ENCODE peak calls at places on chromosomes 11 and 22, in five cellular contexts. G is GM23338, T is epithelial cell of esophagus, C is tibial nerve, E is RWPE1. P is an unnamed sample.

GRCh38 chr22:29375436-29376076 is 12.8 kb downstream of the AP1B1 start:
- DNase-seq in G (no peak), T (peak; percentile 25), C (no peak), E (no peak), P (no peak)

GRCh38 chr22:42425337-42425988 is 6.7 kb downstream of the NFAM1 start:
- DNase-seq in G (no peak), T (peak; percentile 80), C (no peak), E (peak; percentile 52), P (no peak)

GRCh38 chr11:9855579-9856260 is 191.8 kb downstream of the SWAP70 start:
- DNase-seq in G (no peak), T (peak; percentile 15), C (no peak), E (no peak), P (no peak)

GRCh38 chr11:88367310-88367709 is 29.8 kb upstream of the CTSC start:
- DNase-seq in G (no peak), T (no peak), C (no peak), E (no peak), P (no peak)

GRCh38 chr11:2169626-2170570 is 1.7 kb downstream of the TH start:
- DNase-seq in G (no peak), T (no peak), C (no peak), E (no peak), P (no peak)

GRCh38 chr11:12433571-12434061 is 56.2 kb downstream of the PARVA start:
- DNase-seq in G (no peak), T (no peak), C (no peak), E (no peak), P (no peak)

GRCh38 chr11:70233511-70233919 is 30.4 kb downstream of the FADD start:
- DNase-seq in G (no peak), T (peak; percentile 100), C (no peak), E (peak; percentile 97), P (peak; percentile 46)

GRCh38 chr11:125335101-125335500 is 161.0 kb downstream of the FEZ1 start:
- DNase-seq in G (no peak), T (no peak), C (no peak), E (no peak), P (no peak)

GRCh38 chr11:16511109-16511806 is 154.9 kb upstream of the SOX6 start:
- DNase-seq in G (no peak), T (peak; percentile 93), C (no peak), E (peak; percentile 46), P (no peak)

GRCh38 chr11:74319139-74319538 is 7.7 kb upstream of the P4HA3 start:
- DNase-seq in G (no peak), T (peak; percentile 90), C (no peak), E (peak; percentile 59), P (no peak)

GRCh38 chr11:17552041-17552355 is 4.9 kb downstream of the OTOG start:
- DNase-seq in G (no peak), T (no peak), C (no peak), E (no peak), P (no peak)

GRCh38 chr11:86108146-86108545 is 39.3 kb upstream of the PICALM start:
- DNase-seq in G (no peak), T (no peak), C (no peak), E (no peak), P (no peak)

GRCh38 chr11:15499684-15500083 is 385.0 kb downstream of the INSC start:
- DNase-seq in G (no peak), T (no peak), C (no peak), E (no peak), P (no peak)

GRCh38 chr22:50009251-50009650 is 3.3 kb downstream of the IL17REL start:
- DNase-seq in G (no peak), T (no peak), C (no peak), E (no peak), P (no peak)

GRCh38 chr11:72776844-72777754 is 16.7 kb downstream of the STARD10 start:
- DNase-seq in G (no peak), T (no peak), C (no peak), E (no peak), P (no peak)

GRCh38 chr22:44180706-44181032 is at the start of gene PARVG:
- DNase-seq in G (peak; percentile 70), T (peak; percentile 36), C (no peak), E (peak; percentile 7), P (peak; percentile 84)

GRCh38 chr11:65539401-65540289 is 14.8 kb downstream of the SCYL1 start:
- DNase-seq in G (peak; percentile 79), T (peak; percentile 66), C (no peak), E (peak; percentile 80), P (peak; percentile 85)

DNA sequence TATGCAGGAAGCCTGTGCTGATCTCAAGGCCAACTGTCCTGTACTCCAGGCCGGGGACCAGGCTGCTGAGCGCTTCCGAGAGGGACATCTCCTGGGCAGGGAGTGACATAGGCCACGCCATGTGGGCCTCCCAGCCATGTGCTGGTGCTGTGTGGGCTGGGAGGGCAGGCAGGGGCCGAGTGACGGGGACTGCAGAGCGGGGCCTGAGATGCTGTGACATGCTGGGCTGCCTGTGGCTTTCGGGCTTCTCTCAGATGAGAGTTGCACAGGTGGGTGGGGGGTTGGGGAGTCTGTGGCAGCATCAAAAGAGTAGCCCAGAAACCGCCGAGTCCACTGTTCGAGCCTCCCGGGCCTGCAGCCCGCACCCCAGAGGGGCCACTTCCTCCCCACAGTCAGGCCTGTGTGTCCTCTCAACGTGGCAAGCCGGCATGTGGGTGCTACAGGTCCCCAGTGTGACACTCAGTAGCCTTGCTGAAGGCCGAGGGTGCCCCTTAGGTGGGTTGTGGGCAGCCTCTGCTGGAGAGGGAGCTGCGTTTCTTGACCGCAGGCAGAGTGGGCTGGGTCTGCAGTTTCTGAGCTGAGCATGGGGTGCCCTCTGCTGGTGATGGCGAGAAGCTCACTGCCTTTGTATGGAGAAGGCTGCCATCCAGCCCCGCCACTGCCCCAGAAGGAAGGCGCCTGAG is 101.2 kb downstream of the BCR start:
- DNase-seq in G (peak; percentile 93), T (peak; percentile 88), C (peak; percentile 80), E (peak; percentile 74), P (peak; percentile 91)
- TF ChIP-seq CTCF in G (peak; percentile 76), T (peak; percentile 91), C (peak; percentile 99), E (peak; percentile 90), P (peak; percentile 87)

GRCh38 chr11:45614196-45614828 is 51.1 kb downstream of the CHST1 start:
- DNase-seq in G (no peak), T (no peak), C (no peak), E (no peak), P (no peak)
- TF ChIP-seq CTCF in G (no peak), T (no peak), C (no peak), E (no peak), P (no peak)

GRCh38 chr11:34150494-34151151 is 45.2 kb downstream of the NAT10 start:
- DNase-seq in G (no peak), T (no peak), C (no peak), E (no peak), P (no peak)

GRCh38 chr11:34147581-34147980 is 42.2 kb downstream of the NAT10 start:
- DNase-seq in G (no peak), T (no peak), C (no peak), E (no peak), P (no peak)

GRCh38 chr11:34149786-34150185 is 44.4 kb downstream of the NAT10 start:
- DNase-seq in G (peak; percentile 61), T (peak; percentile 7), C (no peak), E (no peak), P (no peak)

GRCh38 chr11:34148504-34149165 is 43.2 kb downstream of the NAT10 start:
- DNase-seq in G (no peak), T (no peak), C (no peak), E (no peak), P (no peak)

DNA sequence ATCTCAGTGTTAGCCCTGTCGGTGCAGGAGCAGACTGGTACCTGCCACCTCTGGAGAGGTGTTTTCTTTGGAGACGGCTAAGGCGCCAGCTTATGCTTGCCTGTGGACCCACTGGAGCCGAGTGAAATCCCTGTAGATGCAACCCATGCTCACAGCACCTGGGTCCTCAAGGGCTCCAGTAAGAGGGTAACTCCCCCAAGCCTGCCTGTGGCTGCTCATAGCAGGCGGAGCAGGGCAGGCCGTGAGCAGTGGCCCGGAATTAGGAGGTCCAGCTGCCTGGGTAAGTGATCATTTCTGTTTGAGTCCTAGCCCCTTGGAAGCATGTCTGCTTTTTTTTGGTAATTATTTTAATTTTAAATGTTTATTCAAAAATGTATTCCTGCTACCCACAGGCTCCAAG is 43.8 kb downstream of the NAT10 start:
- DNase-seq in G (no peak), T (no peak), C (no peak), E (no peak), P (no peak)
- TF ChIP-seq CTCF in G (no peak), T (no peak), C (no peak), E (no peak), P (no peak)

DNA sequence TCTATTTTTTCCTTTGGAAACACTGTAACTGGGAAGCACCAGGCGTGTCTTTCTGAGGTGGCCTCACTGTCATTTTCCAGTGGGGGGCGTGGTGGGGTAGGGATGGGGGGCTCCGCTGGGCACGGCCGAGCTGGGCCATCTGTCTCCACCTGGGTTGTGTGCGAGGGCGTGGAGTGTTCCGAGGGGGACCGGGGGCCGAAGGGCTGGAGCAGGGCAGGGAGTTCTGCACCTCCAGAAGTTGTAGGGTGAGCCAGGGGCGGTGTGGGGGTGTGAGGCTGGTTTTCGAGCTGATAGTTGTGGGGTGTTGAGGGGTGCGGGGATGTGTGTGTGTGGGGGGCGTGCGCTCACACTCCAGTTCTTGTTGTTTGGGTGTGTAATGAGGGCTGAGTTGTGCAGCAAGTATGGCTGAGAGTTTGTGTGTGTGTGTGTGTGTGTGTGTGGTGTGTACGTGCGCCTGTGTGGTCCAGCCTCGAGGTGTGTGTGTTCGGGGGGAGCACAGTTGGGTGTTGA is 10.8 kb downstream of the YPEL4 start:
- DNase-seq in G (no peak), T (no peak), C (no peak), E (no peak), P (no peak)
- TF ChIP-seq CTCF in G (peak; percentile 18), T (no peak), C (no peak), E (no peak), P (no peak)

DNA sequence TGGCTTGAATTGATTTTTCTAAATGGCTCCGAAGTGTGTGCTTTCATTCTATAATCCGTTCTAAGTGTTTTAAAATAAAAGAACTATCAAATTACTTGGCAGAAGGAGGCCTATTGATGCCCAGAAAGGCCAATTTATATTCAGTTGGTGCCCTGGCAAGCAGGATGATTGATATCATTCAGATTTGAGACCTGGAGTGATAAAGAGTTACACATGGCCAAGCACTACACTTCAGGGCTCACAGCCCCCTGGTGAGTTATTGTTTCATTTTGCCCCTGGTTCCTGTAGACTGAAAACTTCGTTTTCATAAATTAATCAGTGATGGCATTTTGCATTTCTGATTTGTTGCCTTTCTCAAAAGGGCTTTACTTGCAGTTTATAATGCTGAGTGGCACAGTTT is 538.8 kb upstream of the ANO5 start:
- DNase-seq in G (no peak), T (no peak), C (no peak), E (no peak), P (no peak)
- TF ChIP-seq CTCF in G (no peak), T (no peak), C (no peak), E (no peak), P (no peak)